ENCODE peak calls at places on chromosomes 11 and 22, in four cellular contexts. Y is astrocyte of the spinal cord, K is heart left ventricle, O is endothelial cell. R is an unnamed sample.

GRCh38 chr22:47197735-47198500 is 435.5 kb downstream of the TBC1D22A start:
- DNase-seq in Y (no peak), K (peak), O (no peak), R (no peak)

GRCh38 chr11:100576044-100577021 is 110.8 kb upstream of the ARHGAP42 start:
- DNase-seq in Y (peak), K (peak), O (peak), R (no peak)

GRCh38 chr11:850777-851762 is 8.4 kb downstream of the TSPAN4 start:
- DNase-seq in Y (no peak), K (no peak), O (no peak), R (peak)

GRCh38 chr11:62875698-62876483 is 4.8 kb upstream of the SLC3A2 start:
- DNase-seq in Y (no peak), K (no peak), O (no peak), R (no peak)

GRCh38 chr11:62409831-62410230 is 9.0 kb upstream of the SCGB1A1 start:
- DNase-seq in Y (no peak), K (no peak), O (no peak), R (no peak)

GRCh38 chr11:33044281-33044680 is 4.9 kb downstream of the TCP11L1 start:
- DNase-seq in Y (peak), K (no peak), O (no peak), R (no peak)

GRCh38 chr11:102447193-102447592 is 5.4 kb downstream of the TMEM123 start:
- DNase-seq in Y (no peak), K (no peak), O (no peak), R (no peak)

GRCh38 chr11:77407613-77408012 is 66.3 kb downstream of the PAK1 start:
- DNase-seq in Y (peak), K (peak), O (no peak), R (no peak)

GRCh38 chr22:36921309-36922096 is 8.1 kb downstream of the CSF2RB start:
- DNase-seq in Y (no peak), K (no peak), O (no peak), R (no peak)

GRCh38 chr11:1051356-1052132 is 15.0 kb upstream of the MUC6 start:
- DNase-seq in Y (no peak), K (no peak), O (no peak), R (no peak)

GRCh38 chr11:43516316-43516820 is 157.6 kb downstream of the TTC17 start:
- DNase-seq in Y (no peak), K (no peak), O (peak), R (no peak)

GRCh38 chr11:79308429-79308828 is 132.4 kb downstream of the TENM4 start:
- DNase-seq in Y (no peak), K (no peak), O (no peak), R (no peak)

GRCh38 chr22:27531782-27532530 is 269.6 kb downstream of the MN1 start:
- DNase-seq in Y (peak), K (no peak), O (no peak), R (no peak)

GRCh38 chr22:42284643-42285181 is 14.3 kb upstream of the TCF20 start:
- DNase-seq in Y (no peak), K (no peak), O (no peak), R (peak)

GRCh38 chr11:113189909-113190667 is 124.3 kb upstream of the TTC12 start:
- DNase-seq in Y (peak), K (no peak), O (no peak), R (no peak)

GRCh38 chr11:108985611-108986279 is 320.9 kb downstream of the DDX10 start:
- DNase-seq in Y (peak), K (no peak), O (no peak), R (no peak)

GRCh38 chr11:129223701-129224149 is 31.6 kb upstream of the ARHGAP32 start:
- DNase-seq in Y (no peak), K (no peak), O (no peak), R (no peak)

GRCh38 chr22:27456696-27457503 is 344.7 kb downstream of the MN1 start:
- DNase-seq in Y (peak), K (no peak), O (no peak), R (no peak)

GRCh38 chr11:78199015-78199652 is 10.4 kb downstream of the USP35 start:
- DNase-seq in Y (no peak), K (no peak), O (no peak), R (no peak)

GRCh38 chr22:28609921-28610320 is 69.7 kb downstream of the TTC28 start:
- DNase-seq in Y (no peak), K (no peak), O (no peak), R (no peak)

GRCh38 chr11:83256602-83257340 is 29.4 kb downstream of the CCDC90B start:
- DNase-seq in Y (no peak), K (no peak), O (no peak), R (no peak)

GRCh38 chr11:62613275-62613864 is 313 bp downstream of the ROM1 start:
- DNase-seq in Y (no peak), K (peak), O (peak), R (peak)

GRCh38 chr11:74730601-74731260 is 495 bp downstream of the CHRDL2 start:
- DNase-seq in Y (no peak), K (no peak), O (no peak), R (no peak)

GRCh38 chr11:122439911-122440782 is 215.4 kb upstream of the UBASH3B start:
- DNase-seq in Y (peak), K (peak), O (peak), R (no peak)

GRCh38 chr22:23938328-23939016 is 22.5 kb downstream of the GSTT2B start:
- DNase-seq in Y (no peak), K (no peak), O (no peak), R (no peak)

GRCh38 chr11:8249482-8249881 is 14.2 kb downstream of the LMO1 start:
- DNase-seq in Y (no peak), K (no peak), O (no peak), R (peak)

GRCh38 chr22:20567371-20567847 is 60.0 kb downstream of the MED15 start:
- DNase-seq in Y (peak), K (no peak), O (no peak), R (no peak)

GRCh38 chr11:11894486-11894885 is 52.7 kb downstream of the USP47 start:
- DNase-seq in Y (peak), K (no peak), O (no peak), R (no peak)

GRCh38 chr11:11901917-11902316 is 60.1 kb downstream of the USP47 start:
- DNase-seq in Y (no peak), K (no peak), O (no peak), R (no peak)

GRCh38 chr11:11895672-11896071 is 53.9 kb downstream of the USP47 start:
- DNase-seq in Y (no peak), K (no peak), O (no peak), R (no peak)

GRCh38 chr11:11898648-11899047 is 56.9 kb downstream of the USP47 start:
- DNase-seq in Y (no peak), K (no peak), O (no peak), R (no peak)

DNA sequence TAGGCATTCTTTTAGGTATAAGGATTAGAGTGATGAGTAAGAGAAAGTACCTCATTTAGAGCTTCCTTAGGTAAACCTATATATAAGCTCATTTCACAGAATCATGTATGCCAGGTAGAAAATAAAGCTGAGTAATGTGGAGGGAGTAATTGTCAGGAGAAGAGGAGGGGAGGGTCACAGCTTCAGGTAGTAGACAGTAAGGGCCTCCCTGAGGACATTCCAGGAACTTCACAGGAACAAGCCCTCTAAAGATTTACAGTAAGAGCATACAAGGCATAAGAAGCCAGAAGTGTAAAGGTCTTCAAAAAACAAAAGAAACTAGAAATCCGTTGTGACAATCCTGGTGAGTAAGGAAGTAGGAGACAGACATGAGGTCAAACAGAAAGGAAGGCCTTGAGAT is 57.6 kb downstream of the USP47 start:
- DNase-seq in Y (no peak), K (no peak), O (no peak), R (no peak)
- TF ChIP-seq CTCF in Y (no peak), K (no peak), O (no peak), R (no peak)

DNA sequence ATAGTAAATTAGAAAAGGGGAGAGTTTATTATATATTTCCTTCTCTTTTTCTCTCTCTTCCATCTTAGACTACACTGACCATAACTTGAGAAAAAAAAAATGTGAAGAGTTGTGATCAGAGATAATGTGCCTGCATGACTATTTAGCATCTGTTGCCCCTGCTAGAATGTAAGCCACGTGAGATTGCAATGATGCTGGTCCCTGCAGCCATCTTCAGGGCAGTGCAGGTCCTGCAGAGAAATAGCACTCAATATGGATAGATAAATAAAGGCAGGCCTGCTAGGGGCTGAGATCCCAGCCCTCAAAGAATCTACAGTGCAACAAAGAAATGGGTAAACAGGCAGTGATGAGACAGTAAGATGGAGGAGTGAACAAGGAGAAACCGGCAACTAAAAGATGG is 7.8 kb upstream of the DKK3 start:
- DNase-seq in Y (no peak), K (no peak), O (no peak), R (no peak)
- TF ChIP-seq CTCF in Y (peak), K (no peak), O (no peak), R (no peak)

GRCh38 chr11:115712296-115712695 is 208.1 kb upstream of the CADM1 start:
- DNase-seq in Y (no peak), K (no peak), O (no peak), R (no peak)
- TF ChIP-seq CTCF in Y (no peak), K (no peak), O (no peak), R (no peak)

DNA sequence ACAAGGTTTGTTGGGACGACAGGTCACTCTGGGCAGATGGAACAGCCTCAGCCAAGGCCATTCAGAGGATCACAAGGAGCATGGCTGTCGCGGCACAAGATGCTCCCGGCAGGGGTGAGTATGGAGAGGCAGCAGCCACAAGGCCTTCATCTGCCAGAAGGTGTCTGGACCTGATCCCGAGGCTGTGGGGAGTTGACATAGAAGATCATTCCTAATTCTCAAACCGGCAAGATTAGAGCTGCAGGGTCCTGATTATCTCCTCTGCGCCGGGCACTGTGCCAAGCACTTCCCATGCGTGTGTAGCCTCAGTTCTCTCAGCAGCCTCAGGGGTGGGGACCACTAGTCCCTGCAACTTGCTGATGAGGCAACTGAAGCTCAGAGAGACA is 32.3 kb upstream of the RFPL3 start:
- DNase-seq in Y (no peak), K (no peak), O (no peak), R (no peak)
- TF ChIP-seq CTCF in Y (no peak), K (no peak), O (no peak), R (no peak)

GRCh38 chr11:27723685-27724084 is 23.4 kb upstream of the BDNF start:
- DNase-seq in Y (no peak), K (no peak), O (no peak), R (no peak)
- TF ChIP-seq CTCF in Y (peak), K (no peak), O (no peak), R (no peak)

GRCh38 chr11:117468888-117469287 is 141.2 kb downstream of the CEP164 start:
- DNase-seq in Y (no peak), K (no peak), O (no peak), R (no peak)
- TF ChIP-seq CTCF in Y (no peak), K (no peak), O (no peak), R (no peak)

DNA sequence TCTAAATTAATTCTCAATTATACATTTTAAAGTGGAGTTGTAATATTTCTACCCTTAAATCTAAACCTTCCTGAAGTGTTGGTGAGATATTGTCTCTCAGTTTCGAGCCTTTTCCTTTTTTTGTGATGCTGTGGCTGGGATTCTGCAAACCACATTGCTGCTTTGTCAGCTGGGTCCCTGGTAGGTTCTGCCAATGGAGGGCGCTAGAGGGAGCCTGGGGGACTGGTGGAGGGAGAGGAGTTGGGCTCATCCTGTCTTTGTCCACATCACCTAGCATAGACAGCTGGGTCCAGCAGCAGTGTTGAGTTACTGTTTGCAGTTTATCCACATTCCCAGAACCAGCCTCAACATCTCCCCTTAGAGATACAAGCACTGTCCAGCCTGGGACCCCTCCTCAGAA is 41.0 kb downstream of the TRAF6 start:
- DNase-seq in Y (peak), K (no peak), O (peak), R (peak)
- TF ChIP-seq CTCF in Y (peak), K (peak), O (peak), R (peak)

GRCh38 chr11:126080206-126080941 is 17.7 kb upstream of the CDON start:
- DNase-seq in Y (no peak), K (no peak), O (no peak), R (no peak)

GRCh38 chr11:126081915-126082250 is 19.2 kb upstream of the CDON start:
- DNase-seq in Y (no peak), K (no peak), O (no peak), R (no peak)

GRCh38 chr11:126082251-126083109 is 19.8 kb upstream of the CDON start:
- DNase-seq in Y (no peak), K (no peak), O (no peak), R (peak)

GRCh38 chr11:126076641-126077040 is 14.0 kb upstream of the CDON start:
- DNase-seq in Y (no peak), K (no peak), O (no peak), R (no peak)

DNA sequence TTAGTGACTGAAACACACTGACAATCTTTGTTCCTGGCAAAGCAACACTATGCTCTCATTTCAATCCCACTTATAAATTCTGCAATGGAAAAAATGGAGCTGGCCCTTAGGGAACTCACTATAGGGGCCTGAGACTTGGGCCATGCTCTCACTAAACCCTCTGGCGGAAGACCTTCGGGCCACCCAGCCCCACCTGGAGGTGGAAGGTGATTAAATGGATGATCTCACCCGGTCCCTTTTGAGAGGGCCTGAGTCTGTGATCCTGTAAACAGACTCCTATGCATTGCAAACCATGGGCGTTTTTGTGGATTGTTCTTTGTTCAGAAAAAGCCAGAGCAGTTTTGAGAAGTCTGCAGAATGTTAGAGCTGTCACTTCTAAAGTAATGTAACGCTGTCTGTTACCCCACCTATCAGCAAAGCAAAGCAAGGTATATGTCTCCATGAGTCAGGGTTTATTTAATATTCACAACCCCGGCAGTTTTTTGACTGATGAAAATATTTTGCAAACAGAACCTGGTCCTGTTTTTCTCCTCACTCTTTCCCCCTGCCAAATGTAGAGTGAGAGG is 17.1 kb upstream of the CDON start:
- DNase-seq in Y (no peak), K (no peak), O (no peak), R (no peak)
- TF ChIP-seq CTCF in Y (no peak), K (no peak), O (no peak), R (no peak)

R was measured in glutamatergic neuron.